ENCODE peak calls at places on chromosomes 3 and 15, in ten cellular contexts. L, A, R, T, G, F, B, Z, N and U are unnamed samples.

GRCh38 chr3:47577583-47578118 is 1.0 kb downstream of the CSPG5 start:
- DNase-seq in B (no peak), F (no peak), R (no peak), G (no peak), N (no peak), A (no peak), Z (no peak), L (no peak), T (peak; percentile 67), U (no peak)

GRCh38 chr3:156542101-156543042 is 12.5 kb downstream of the SSR3 start:
- DNase-seq in T (no peak), G (no peak), R (no peak), Z (no peak), B (no peak), L (no peak), F (peak; percentile 32), N (no peak), A (no peak), U (no peak)

GRCh38 chr3:101996832-101997231 is 147.5 kb downstream of the NFKBIZ start:
- DNase-seq in Z (no peak), T (no peak), F (no peak), N (no peak), B (no peak), L (no peak), G (no peak), R (no peak), A (no peak), U (no peak)

GRCh38 chr3:3699816-3700633 is 99.2 kb upstream of the LRRN1 start:
- DNase-seq in L (no peak), F (no peak), B (no peak), T (no peak), N (no peak), R (no peak), A (no peak), G (no peak), Z (no peak), U (no peak)

GRCh38 chr3:178847170-178847569 is 224.4 kb downstream of the ZMAT3 start:
- DNase-seq in T (no peak), B (no peak), G (no peak), R (no peak), F (no peak), Z (no peak), A (no peak), N (no peak), L (no peak), U (no peak)

GRCh38 chr3:134326760-134327593 is 47.3 kb downstream of the AMOTL2 start:
- DNase-seq in Z (no peak), A (no peak), N (no peak), G (peak; percentile 72), F (peak; percentile 63), R (no peak), T (no peak), B (peak; percentile 84), L (peak; percentile 69), U (no peak)

GRCh38 chr3:126846316-126846715 is 136.6 kb upstream of the PLXNA1 start:
- DNase-seq in G (no peak), L (no peak), Z (no peak), B (no peak), R (no peak), T (no peak), N (no peak), F (no peak), A (no peak), U (no peak)

GRCh38 chr15:39323157-39323556 is 257.7 kb upstream of the THBS1 start:
- DNase-seq in T (no peak), R (no peak), N (no peak), A (no peak), Z (no peak), F (no peak), B (no peak), G (no peak), L (no peak), U (no peak)

DNA sequence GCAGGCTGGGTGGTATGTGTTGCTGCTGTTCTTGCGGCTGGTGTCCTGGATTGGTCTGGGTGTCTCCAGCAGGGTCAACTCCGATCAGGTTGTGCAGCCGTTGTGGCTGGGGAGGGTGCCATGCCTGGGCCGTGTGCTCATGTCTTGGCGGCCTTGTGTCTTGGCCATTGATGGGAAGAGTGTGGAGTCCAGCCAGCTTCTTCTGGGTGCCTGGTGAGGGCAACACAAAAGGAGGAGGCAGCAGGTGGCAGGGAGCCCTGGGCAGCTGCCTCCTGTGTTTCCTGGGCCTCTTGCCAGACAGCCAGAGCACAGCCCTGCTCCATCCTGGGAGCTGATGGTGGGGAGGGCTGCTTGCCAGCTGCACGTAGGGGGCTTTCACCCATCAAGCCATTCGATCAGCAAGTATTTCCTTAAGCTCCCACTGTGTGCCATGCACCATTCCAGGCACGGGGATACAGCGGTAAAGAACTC is 4.3 kb downstream of the CHAC1 start:
- DNase-seq in F (no peak), A (no peak), N (no peak), T (no peak), R (no peak), B (no peak), G (no peak), Z (peak; percentile 88), L (no peak), U (no peak)
- TF ChIP-seq POLR2A in F (no peak), A (no peak), N (no peak), T (peak; percentile 31), R (no peak), B (no peak), G (no peak), Z (no peak), L (no peak), U (no peak)

GRCh38 chr3:186788482-186789370 is 5.3 kb downstream of the EIF4A2 start:
- DNase-seq in F (no peak), G (no peak), R (no peak), Z (no peak), B (no peak), T (no peak), A (no peak), L (no peak), N (no peak), U (no peak)

GRCh38 chr3:186786810-186787375 is 3.5 kb downstream of the EIF4A2 start:
- DNase-seq in A (no peak), G (no peak), T (no peak), B (no peak), R (no peak), Z (no peak), N (no peak), F (no peak), L (no peak), U (no peak)

GRCh38 chr3:186785517-186786018 is 2.2 kb downstream of the EIF4A2 start:
- DNase-seq in N (no peak), L (no peak), Z (no peak), R (no peak), T (no peak), G (no peak), A (no peak), F (no peak), B (no peak), U (no peak)

GRCh38 chr3:186789554-186790260 is 6.3 kb downstream of the EIF4A2 start:
- DNase-seq in F (no peak), N (no peak), A (no peak), L (no peak), B (peak; percentile 50), G (no peak), T (no peak), R (no peak), Z (no peak), U (no peak)

DNA sequence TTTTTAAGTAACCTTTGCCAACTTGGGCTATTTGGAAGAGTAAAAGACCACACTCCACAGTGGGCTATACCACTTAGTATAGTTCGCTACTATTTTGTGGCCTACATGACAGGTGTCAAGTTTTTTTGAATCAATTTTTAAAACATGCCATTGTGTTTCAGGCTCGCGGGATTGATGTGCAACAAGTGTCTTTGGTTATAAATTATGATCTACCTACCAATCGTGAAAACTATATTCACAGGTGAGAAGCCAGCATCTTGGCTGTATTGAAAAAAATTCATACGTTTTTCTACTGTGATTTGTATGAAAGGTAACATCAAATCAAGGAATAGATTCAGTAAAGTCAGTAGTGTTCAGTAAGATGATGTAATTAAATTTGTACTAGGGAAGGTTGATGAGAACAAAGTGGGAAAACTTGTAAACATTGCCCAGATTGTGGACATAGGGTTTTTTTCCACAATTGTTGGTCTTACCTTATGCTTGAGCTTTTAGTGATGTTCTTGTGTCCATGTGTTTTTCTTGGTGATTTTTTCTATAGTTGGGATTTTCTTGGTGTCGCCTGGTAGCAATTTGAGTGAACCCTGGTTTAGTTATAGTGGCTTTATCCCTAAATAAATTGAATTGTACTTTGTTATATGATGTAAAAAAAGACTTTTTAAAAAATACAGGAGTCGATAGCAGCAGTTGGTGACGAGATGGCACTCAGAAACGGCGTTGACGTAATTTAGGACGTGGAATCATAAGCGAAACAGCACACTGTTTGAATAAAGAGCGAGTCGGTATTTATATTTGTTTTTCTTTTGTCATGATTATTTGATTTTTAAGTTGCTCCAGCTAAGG is 4.5 kb downstream of the EIF4A2 start:
- DNase-seq in F (no peak), Z (no peak), B (no peak), R (no peak), A (no peak), N (no peak), T (no peak), L (no peak), G (no peak), U (no peak)
- TF ChIP-seq POLR2A in F (no peak), Z (no peak), B (no peak), R (no peak), A (no peak), N (no peak), T (peak; percentile 17), L (no peak), G (no peak), U (peak; percentile 41)

GRCh38 chr3:52056968-52057805 is 816 bp upstream of the DUSP7 start:
- DNase-seq in L (peak; percentile 100), F (peak; percentile 99), Z (peak; percentile 100), B (peak; percentile 98), N (peak; percentile 97), A (peak; percentile 98), R (peak; percentile 92), G (peak; percentile 99), T (peak; percentile 97), U (peak; percentile 95)
- TF ChIP-seq POLR2A in L (peak; percentile 20), F (peak; percentile 49), Z (peak; percentile 27), B (peak; percentile 29), N (no peak), A (no peak), R (no peak), G (no peak), T (no peak), U (no peak)

GRCh38 chr3:188946351-188946750 is 225.4 kb upstream of the TPRG1 start:
- DNase-seq in Z (no peak), G (no peak), L (no peak), F (no peak), R (no peak), A (no peak), N (no peak), B (no peak), T (no peak), U (no peak)

GRCh38 chr3:188947401-188947982 is 224.3 kb upstream of the TPRG1 start:
- DNase-seq in B (peak; percentile 15), F (peak; percentile 74), A (peak; percentile 89), T (peak; percentile 92), R (peak; percentile 75), G (peak; percentile 83), L (peak; percentile 92), Z (peak; percentile 90), N (peak; percentile 73), U (no peak)

GRCh38 chr3:188948658-188949400 is 222.9 kb upstream of the TPRG1 start:
- DNase-seq in F (no peak), G (no peak), N (peak; percentile 67), A (peak; percentile 44), Z (peak; percentile 42), B (peak; percentile 39), T (no peak), R (peak; percentile 20), L (peak; percentile 75), U (no peak)

GRCh38 chr3:188947983-188948657 is 223.7 kb upstream of the TPRG1 start:
- DNase-seq in A (peak; percentile 88), G (peak; percentile 98), B (no peak), R (peak; percentile 87), Z (peak; percentile 97), T (peak; percentile 69), L (peak; percentile 99), F (peak; percentile 94), N (peak; percentile 84), U (no peak)

DNA sequence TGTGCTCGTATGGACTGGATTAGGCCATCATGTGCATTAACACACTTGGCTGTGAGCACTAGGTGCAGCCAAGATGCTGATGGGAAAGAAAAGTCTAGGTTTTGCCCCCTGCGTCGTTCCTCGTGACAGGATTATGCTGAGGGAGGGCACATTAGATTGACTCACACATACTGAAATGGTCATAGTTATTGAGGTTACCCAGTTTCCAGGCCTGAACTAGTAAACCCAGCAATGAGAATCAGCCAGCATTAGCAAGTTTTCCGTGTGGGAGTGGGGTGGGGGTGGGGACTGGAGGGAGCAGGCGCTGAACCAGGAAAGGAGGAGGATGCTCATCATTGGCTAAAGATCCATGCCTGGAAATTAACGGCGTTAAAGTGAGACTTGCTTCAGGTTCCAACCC is 224.9 kb upstream of the TPRG1 start:
- DNase-seq in F (no peak), A (no peak), G (no peak), R (no peak), N (no peak), T (no peak), B (no peak), Z (no peak), L (peak; percentile 60), U (no peak)
- TF ChIP-seq POLR2A in F (no peak), A (no peak), G (no peak), R (no peak), N (peak; percentile 6), T (no peak), B (no peak), Z (no peak), L (no peak), U (no peak)